ENCODE peak calls at places on chromosomes 12 and 14, in six cellular contexts. S is sciatic nerve; T is NCI-H1092; U is ecto neural progenitor cell; Q is stimulated activated CD4-positive, alpha-beta T cell treated with anti-CD3 and anti-CD28 coated beads, Interleukin-4, amount 100 ng/mL, for 24 hours; V is cardiac muscle cell. Y is an unnamed sample.

GRCh38 chr12:123056053-123056452 is 75.6 kb downstream of the ARL6IP4 start:
- DNase-seq in Q (no peak), V (no peak), U (no peak), S (no peak), T (no peak), Y (no peak)

GRCh38 chr12:50070314-50071060 is 13.1 kb downstream of the ASIC1 start:
- DNase-seq in V (peak), T (peak), U (peak), S (peak), Q (peak), Y (peak)

GRCh38 chr14:67698179-67698578 is 2.6 kb upstream of the RDH11 start:
- DNase-seq in U (no peak), V (no peak), S (no peak), Q (no peak), T (no peak), Y (no peak)

GRCh38 chr12:13573698-13574321 is 377.3 kb downstream of the EMP1 start:
- DNase-seq in V (no peak), T (no peak), U (no peak), S (no peak), Q (no peak), Y (no peak)

GRCh38 chr12:33180921-33181320 is 258.7 kb downstream of the SYT10 start:
- DNase-seq in V (no peak), U (no peak), S (no peak), Q (no peak), T (no peak), Y (no peak)

GRCh38 chr12:74980510-74980909 is 229.1 kb downstream of the KCNC2 start:
- DNase-seq in Q (no peak), U (no peak), T (no peak), V (peak), S (no peak), Y (no peak)

GRCh38 chr14:52551696-52552062 is 626 bp downstream of the TXNDC16 start:
- DNase-seq in V (peak), U (no peak), S (no peak), Q (no peak), T (peak), Y (no peak)

GRCh38 chr12:71589478-71589881 is 74.2 kb downstream of the ZFC3H1 start:
- DNase-seq in S (no peak), U (no peak), T (no peak), V (no peak), Q (no peak), Y (no peak)

GRCh38 chr14:75459099-75459741 is 31.4 kb downstream of the JDP2 start:
- DNase-seq in U (no peak), V (no peak), Q (no peak), S (no peak), T (no peak), Y (peak)

GRCh38 chr14:29321646-29322045 is 555.1 kb downstream of the FOXG1 start:
- DNase-seq in T (no peak), U (no peak), V (no peak), S (no peak), Q (no peak), Y (no peak)

GRCh38 chr12:114995891-114996290 is 311.9 kb upstream of the TBX3 start:
- DNase-seq in Q (no peak), S (no peak), V (no peak), U (no peak), T (no peak), Y (no peak)

GRCh38 chr12:74977832-74978481 is 231.7 kb downstream of the KCNC2 start:
- DNase-seq in Q (no peak), U (no peak), S (no peak), V (no peak), T (no peak), Y (no peak)

GRCh38 chr12:120169946-120170345 is 24.6 kb downstream of the GCN1 start:
- DNase-seq in V (no peak), S (no peak), Q (no peak), T (no peak), U (no peak), Y (no peak)

GRCh38 chr12:116434155-116435065 is 124.8 kb upstream of the MAP1LC3B2 start:
- DNase-seq in V (peak), T (no peak), S (peak), U (peak), Q (no peak), Y (no peak)

GRCh38 chr12:49565119-49565955 is 2.6 kb downstream of the MCRS1 start:
- DNase-seq in V (peak), Q (no peak), T (no peak), U (no peak), S (no peak), Y (peak)

GRCh38 chr14:105077649-105077995 is 12.4 kb upstream of the GPR132 start:
- DNase-seq in S (peak), T (no peak), U (peak), Q (no peak), V (no peak), Y (no peak)

GRCh38 chr14:91324606-91324950 is 80.1 kb upstream of the GPR68 start:
- DNase-seq in T (no peak), V (no peak), S (no peak), Q (no peak), U (no peak), Y (no peak)

GRCh38 chr12:53701518-53702264 is 25.6 kb downstream of the CALCOCO1 start:
- DNase-seq in V (peak), S (peak), Q (peak), T (no peak), U (peak), Y (peak)

GRCh38 chr12:106245767-106246166 is 2.1 kb downstream of the CKAP4 start:
- DNase-seq in U (no peak), Q (no peak), T (no peak), S (no peak), V (no peak), Y (no peak)

GRCh38 chr14:76836029-76836630 is 9.9 kb downstream of the LRRC74A start:
- DNase-seq in Q (no peak), V (no peak), U (no peak), T (no peak), S (peak), Y (no peak)

GRCh38 chr12:85489194-85489593 is 209.2 kb downstream of the ALX1 start:
- DNase-seq in U (no peak), V (no peak), T (no peak), S (no peak), Q (no peak), Y (no peak)

GRCh38 chr14:67370830-67371229 is 10.7 kb downstream of the EIF2S1 start:
- DNase-seq in V (no peak), U (no peak), S (no peak), T (no peak), Q (no peak), Y (no peak)

GRCh38 chr12:92543359-92543758 is 159.4 kb upstream of the PLEKHG7 start:
- DNase-seq in Q (no peak), S (no peak), U (no peak), T (no peak), V (peak), Y (no peak)